ENCODE peak calls at places on chromosomes 4 and X, in nine cellular contexts. U is HepG2, V is A549, B is HL-60, L is SK-N-SH, Z is K562, M is HCT116, N is GM12878, K is Panc1. S is an unnamed sample.

GRCh38 chrX:154017766-154018517 is 1.8 kb downstream of the IRAK1 start:
- DNase-seq in B (no peak), U (no peak), M (no peak), L (no peak), V (no peak), Z (no peak), N (no peak), K (no peak), S (no peak)

GRCh38 chrX:40646489-40647306 is 663 bp downstream of the CXorf38 start:
- DNase-seq in L (peak), K (no peak), B (peak), M (no peak), U (no peak), N (no peak), V (peak), Z (peak), S (peak)

GRCh38 chr4:62324215-62324614 is 1124.1 kb downstream of the ADGRL3 start:
- DNase-seq in B (no peak), N (no peak), K (no peak), U (no peak), Z (no peak), M (no peak), V (no peak), L (no peak), S (no peak)

GRCh38 chrX:71919886-71920285 is 9.2 kb downstream of the NHSL2 start:
- DNase-seq in N (no peak), M (no peak), L (no peak), Z (no peak), V (no peak), U (no peak), K (no peak), B (no peak), S (no peak)

GRCh38 chr4:4386296-4386735 is 586 bp upstream of the NSG1 start:
- DNase-seq in L (peak), Z (peak), B (peak), N (no peak), M (no peak), V (peak), K (no peak), U (no peak), S (peak)

GRCh38 chr4:7202391-7202790 is 10.1 kb downstream of the SORCS2 start:
- DNase-seq in N (no peak), L (no peak), Z (no peak), M (no peak), K (no peak), V (no peak), B (no peak), U (no peak), S (no peak)

GRCh38 chr4:93776386-93777080 is 52.0 kb upstream of the ATOH1 start:
- DNase-seq in B (no peak), U (no peak), M (no peak), N (no peak), L (no peak), Z (no peak), V (peak), K (no peak), S (no peak)

GRCh38 chrX:141220342-141221008 is 21.8 kb downstream of the SPANXC start:
- DNase-seq in U (no peak), L (no peak), B (no peak), Z (no peak), V (peak), M (no peak), K (peak), N (no peak), S (no peak)

GRCh38 chr4:163901305-163901704 is 406.8 kb downstream of the TMA16 start:
- DNase-seq in U (no peak), K (no peak), B (no peak), M (no peak), L (no peak), N (no peak), V (no peak), Z (no peak), S (peak)

GRCh38 chrX:3191821-3192220 is 150.6 kb downstream of the ARSF start:
- DNase-seq in K (no peak), L (no peak), V (no peak), U (no peak), N (no peak), B (no peak), Z (no peak), M (no peak), S (no peak)

GRCh38 chr4:19883841-19884240 is 367.9 kb upstream of the SLIT2 start:
- DNase-seq in N (no peak), B (no peak), L (no peak), Z (no peak), V (no peak), M (no peak), K (no peak), U (no peak), S (no peak)

GRCh38 chrX:150360331-150360730 is 2.8 kb upstream of the MAMLD1 start:
- DNase-seq in M (no peak), K (no peak), Z (no peak), N (no peak), L (no peak), B (no peak), U (no peak), V (no peak), S (no peak)

GRCh38 chrX:53262918-53263394 is 18.4 kb downstream of the IQSEC2 start:
- DNase-seq in M (peak), V (peak), U (no peak), Z (peak), B (peak), N (no peak), K (no peak), L (no peak), S (no peak)

GRCh38 chr4:113941836-113942235 is 37.6 kb downstream of the ARSJ start:
- DNase-seq in B (no peak), V (no peak), K (no peak), L (no peak), U (no peak), N (no peak), Z (no peak), M (no peak), S (no peak)

GRCh38 chr4:142181021-142181420 is 544.6 kb downstream of the IL15 start:
- DNase-seq in L (no peak), K (no peak), N (no peak), U (no peak), B (no peak), M (no peak), Z (no peak), V (no peak), S (no peak)

GRCh38 chrX:139720136-139720535 is 12.2 kb upstream of the MCF2 start:
- DNase-seq in M (no peak), L (no peak), N (no peak), U (peak), K (no peak), V (peak), B (no peak), Z (no peak), S (peak)

GRCh38 chr4:72326692-72327632 is 242.1 kb downstream of the ADAMTS3 start:
- DNase-seq in V (peak), M (peak), Z (no peak), U (peak), K (no peak), L (peak), B (no peak), N (no peak), S (peak)

GRCh38 chr4:151983854-151984253 is 223.0 kb upstream of the GATB start:
- DNase-seq in V (no peak), M (no peak), N (no peak), B (no peak), U (no peak), L (no peak), K (no peak), Z (no peak), S (no peak)

DNA sequence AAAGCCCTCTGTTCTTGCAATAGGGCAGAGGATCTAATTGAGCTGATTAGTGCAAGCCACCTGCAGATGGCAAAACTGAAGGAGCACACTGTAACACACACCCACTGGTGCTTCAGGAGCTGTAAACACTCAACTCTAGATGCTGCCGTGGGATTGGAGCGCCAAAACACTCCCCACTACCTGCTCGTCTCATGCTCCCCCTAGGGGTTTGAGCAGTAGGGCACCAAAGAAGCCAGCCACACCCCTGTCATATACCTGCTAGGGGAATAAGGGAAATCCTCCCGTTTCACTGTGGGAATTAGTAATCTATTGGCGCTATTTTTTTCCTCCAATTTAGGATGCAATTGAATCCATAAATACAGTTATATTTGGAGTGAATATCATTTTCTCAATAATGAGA is 360.2 kb downstream of the GLUD2 start:
- DNase-seq in L (no peak), Z (no peak), N (no peak), M (no peak), U (no peak), B (no peak), K (no peak), V (no peak), S (peak)
- TF ChIP-seq REST in L (no peak), Z (no peak), N (no peak), M (no peak), U (no peak), B (no peak), K (no peak), V (no peak), S (no peak)

GRCh38 chrX:29952016-29952415 is 263.3 kb upstream of the MAGEB2 start:
- DNase-seq in V (no peak), N (no peak), U (no peak), M (no peak), Z (no peak), K (no peak), L (no peak), B (no peak), S (no peak)

GRCh38 chrX:29947225-29947624 is 268.1 kb upstream of the MAGEB2 start:
- DNase-seq in V (no peak), B (no peak), L (no peak), Z (no peak), M (no peak), U (no peak), N (no peak), K (no peak), S (no peak)

GRCh38 chrX:29948653-29949052 is 266.7 kb upstream of the MAGEB2 start:
- DNase-seq in K (no peak), N (no peak), L (no peak), M (no peak), Z (no peak), B (no peak), U (no peak), V (no peak), S (no peak)
- TF ChIP-seq REST in K (no peak), N (no peak), L (no peak), M (no peak), Z (no peak), B (no peak), U (no peak), V (no peak), S (no peak)

GRCh38 chr4:187908079-187908501 is 87.5 kb upstream of the ZFP42 start:
- DNase-seq in V (peak), N (no peak), U (no peak), B (no peak), K (no peak), L (no peak), M (no peak), Z (no peak), S (no peak)
- TF ChIP-seq REST in V (no peak), N (no peak), U (no peak), B (no peak), K (no peak), L (no peak), M (no peak), Z (no peak), S (no peak)

GRCh38 chr4:11774346-11774745 is 345.7 kb upstream of the HS3ST1 start:
- DNase-seq in B (no peak), M (no peak), Z (no peak), K (no peak), V (no peak), L (no peak), U (no peak), N (no peak), S (no peak)
- TF ChIP-seq REST in B (no peak), M (no peak), Z (no peak), K (no peak), V (no peak), L (no peak), U (no peak), N (no peak), S (no peak)

DNA sequence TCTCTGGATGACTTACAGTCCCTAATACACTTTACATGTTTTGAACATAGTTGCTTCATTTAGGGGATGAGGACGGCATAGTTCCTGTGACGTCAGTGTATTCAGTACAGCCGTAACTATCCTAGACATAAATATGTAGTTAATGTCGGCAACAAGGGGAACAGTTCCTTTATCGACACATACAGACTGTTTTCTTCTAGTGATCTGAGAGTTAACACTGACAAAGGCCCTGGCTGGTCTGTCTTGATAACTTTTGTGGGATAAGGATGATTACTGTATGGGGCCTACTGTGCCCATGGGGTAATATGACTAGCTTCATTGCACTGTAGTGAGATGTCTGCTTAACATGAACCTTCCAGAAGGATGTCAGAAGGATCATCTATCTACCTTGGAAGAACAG is 131.2 kb downstream of the ZNF518B start:
- DNase-seq in U (no peak), K (no peak), Z (peak), M (no peak), L (no peak), N (no peak), B (no peak), V (no peak), S (no peak)
- TF ChIP-seq REST in U (no peak), K (no peak), Z (peak), M (no peak), L (no peak), N (no peak), B (no peak), V (no peak), S (no peak)

DNA sequence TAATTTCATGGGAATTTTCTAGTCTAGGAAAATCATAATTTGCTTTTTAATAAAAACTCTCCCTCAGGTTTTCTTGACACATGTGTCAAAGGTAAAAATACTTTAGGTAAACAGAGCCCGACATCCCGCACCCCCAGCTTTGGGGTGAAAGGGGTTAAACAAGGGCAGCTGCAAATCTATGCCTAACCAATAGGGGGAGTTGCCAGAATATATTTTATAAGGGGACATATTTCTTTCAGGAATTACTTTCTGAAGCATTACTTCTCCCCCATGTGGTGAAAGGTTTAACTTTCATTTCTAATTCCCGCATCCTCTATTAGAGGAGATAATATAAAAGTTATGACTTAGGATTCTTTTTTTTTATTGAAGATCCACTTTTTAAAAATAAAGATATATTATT is 53.9 kb upstream of the HEPH start:
- DNase-seq in L (peak), V (peak), K (no peak), U (no peak), B (peak), N (no peak), Z (peak), M (peak), S (peak)
- TF ChIP-seq REST in L (no peak), V (no peak), K (no peak), U (no peak), B (no peak), N (no peak), Z (no peak), M (no peak), S (no peak)

DNA sequence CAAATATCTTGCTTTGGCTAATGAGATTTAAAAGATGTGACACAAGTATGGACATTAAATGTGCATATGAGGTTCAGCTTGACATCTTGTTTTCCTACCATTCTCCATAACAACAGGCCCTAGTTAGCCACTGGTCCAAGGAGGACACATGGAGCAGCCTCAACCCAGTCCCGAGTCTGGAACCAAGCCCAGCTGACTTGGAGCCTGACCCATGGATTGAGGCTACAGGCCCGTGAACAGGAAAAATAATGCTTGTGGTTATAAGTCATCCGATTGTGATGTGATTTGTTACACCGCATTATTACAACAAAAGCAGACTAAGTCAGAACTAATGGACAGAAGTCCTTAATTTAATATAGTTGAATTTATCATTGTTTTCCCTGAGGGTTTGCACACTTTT is 123.2 kb upstream of the BANK1 start:
- DNase-seq in Z (no peak), M (no peak), K (no peak), V (no peak), L (no peak), N (no peak), B (no peak), U (no peak), S (no peak)
- TF ChIP-seq REST in Z (no peak), M (no peak), K (no peak), V (no peak), L (no peak), N (no peak), B (no peak), U (no peak), S (no peak)

DNA sequence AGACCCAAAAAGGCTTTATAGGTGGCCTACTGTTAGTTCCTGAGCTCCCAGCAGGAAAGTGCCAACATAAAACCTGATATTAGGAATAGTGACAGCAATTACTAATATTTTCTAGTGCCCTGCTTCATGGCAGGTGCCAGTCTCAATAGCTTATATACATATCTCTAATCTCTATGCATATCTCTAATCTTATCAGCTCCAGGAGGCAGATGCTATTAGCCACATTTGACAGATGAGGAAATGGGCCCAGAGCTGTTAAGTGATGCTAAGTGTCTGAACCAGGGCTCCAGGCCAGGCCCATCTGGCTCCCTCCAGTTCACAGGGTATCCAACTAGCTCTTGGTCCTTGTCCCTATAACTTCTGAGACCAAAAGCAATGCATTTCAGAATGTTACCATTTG is 142.5 kb downstream of the CHIC2 start:
- DNase-seq in K (no peak), V (no peak), U (no peak), N (no peak), M (no peak), Z (no peak), L (no peak), B (no peak), S (no peak)
- TF ChIP-seq REST in K (no peak), V (no peak), U (no peak), N (no peak), M (no peak), Z (no peak), L (no peak), B (no peak), S (no peak)

GRCh38 chrX:120874678-120875557 is 748 bp downstream of the CT47B1 start:
- DNase-seq in L (peak), K (no peak), Z (no peak), U (no peak), M (no peak), N (no peak), B (no peak), V (no peak), S (no peak)
- TF ChIP-seq REST in L (no peak), K (no peak), Z (no peak), U (no peak), M (no peak), N (no peak), B (no peak), V (no peak), S (no peak)

S was measured in GM23338.